ENCODE peak calls at places on chromosomes 13 and 19, in nine cellular contexts. F is upper lobe of right lung, Q is WERI-Rb-1, X is tibial nerve, V is fibroblast of the aortic adventitia, L is Peyer's patch, J is psoas muscle, G is keratinocyte, U is BJ. T is an unnamed sample.

GRCh38 chr19:39112338-39112890 is 13.2 kb upstream of the PAK4 start:
- DNase-seq in G (peak), X (no peak), F (no peak), U (no peak), V (no peak), J (no peak), Q (no peak), L (peak), T (no peak)

GRCh38 chr19:37309834-37310575 is 60.9 kb upstream of the ZNF527 start:
- DNase-seq in Q (peak), L (no peak), U (no peak), G (no peak), V (no peak), J (no peak), X (no peak), F (no peak), T (no peak)

GRCh38 chr13:21672811-21673591 is 2.1 kb downstream of the FGF9 start:
- DNase-seq in X (no peak), U (no peak), F (no peak), Q (no peak), G (no peak), J (no peak), L (no peak), V (no peak), T (no peak)

GRCh38 chr13:107866007-107866665 is 349.2 kb downstream of the LIG4 start:
- DNase-seq in F (peak), U (no peak), J (no peak), Q (peak), L (no peak), V (no peak), G (no peak), X (no peak), T (no peak)

GRCh38 chr13:93810264-93810663 is 583.7 kb downstream of the GPC6 start:
- DNase-seq in Q (no peak), X (no peak), G (no peak), F (no peak), L (no peak), V (no peak), J (no peak), U (no peak), T (no peak)

GRCh38 chr19:49921871-49922755 is 6.9 kb upstream of the ATF5 start:
- DNase-seq in G (no peak), U (peak), Q (no peak), V (peak), J (peak), X (no peak), F (no peak), L (no peak), T (no peak)

GRCh38 chr19:3818918-3819317 is 32.7 kb upstream of the MATK start:
- DNase-seq in U (no peak), G (no peak), F (no peak), J (no peak), Q (no peak), L (no peak), V (no peak), X (no peak), T (no peak)

GRCh38 chr13:72727417-72728289 is at the start of the genes BORA and MZT1:
- DNase-seq in L (peak), F (peak), Q (peak), J (peak), X (peak), V (peak), U (peak), G (peak), T (peak)

GRCh38 chr13:47126432-47126831 is 229.6 kb upstream of the HTR2A start:
- DNase-seq in L (no peak), G (no peak), Q (no peak), F (no peak), U (no peak), X (no peak), V (peak), J (no peak), T (no peak)

GRCh38 chr13:76634431-76635191 is 251.6 kb downstream of the KCTD12 start:
- DNase-seq in Q (no peak), G (no peak), V (no peak), J (no peak), X (no peak), F (no peak), U (no peak), L (no peak), T (no peak)

GRCh38 chr13:82976499-82976898 is 905.8 kb downstream of the SLITRK1 start:
- DNase-seq in V (peak), F (no peak), Q (no peak), J (no peak), X (no peak), G (no peak), L (no peak), U (no peak), T (no peak)

GRCh38 chr13:101398920-101399319 is 17.4 kb downstream of the NALCN start:
- DNase-seq in V (peak), F (no peak), G (no peak), Q (no peak), L (no peak), U (no peak), J (no peak), X (no peak), T (no peak)

GRCh38 chr19:15372891-15373301 is 6.7 kb downstream of the AKAP8 start:
- DNase-seq in U (no peak), F (no peak), G (no peak), Q (no peak), L (no peak), X (no peak), V (no peak), J (peak), T (no peak)

GRCh38 chr13:34654682-34655081 is 287.4 kb upstream of the NBEA start:
- DNase-seq in G (no peak), V (no peak), Q (no peak), U (no peak), X (no peak), J (no peak), F (no peak), L (no peak), T (no peak)

GRCh38 chr19:53977429-53977990 is 13.9 kb upstream of the CACNG6 start:
- DNase-seq in G (no peak), J (peak), L (peak), Q (peak), U (peak), X (peak), F (no peak), V (peak), T (peak)

GRCh38 chr19:53980553-53981407 is 10.7 kb upstream of the CACNG6 start:
- DNase-seq in V (peak), Q (peak), X (no peak), L (no peak), U (no peak), F (no peak), J (peak), G (no peak), T (no peak)

GRCh38 chr19:53981408-53981998 is 9.9 kb upstream of the CACNG6 start:
- DNase-seq in L (no peak), F (no peak), G (no peak), X (no peak), V (no peak), U (no peak), Q (no peak), J (no peak), T (no peak)

GRCh38 chr19:53977991-53978731 is 13.3 kb upstream of the CACNG6 start:
- DNase-seq in U (peak), J (peak), F (no peak), V (peak), X (no peak), L (peak), Q (peak), G (no peak), T (peak)

DNA sequence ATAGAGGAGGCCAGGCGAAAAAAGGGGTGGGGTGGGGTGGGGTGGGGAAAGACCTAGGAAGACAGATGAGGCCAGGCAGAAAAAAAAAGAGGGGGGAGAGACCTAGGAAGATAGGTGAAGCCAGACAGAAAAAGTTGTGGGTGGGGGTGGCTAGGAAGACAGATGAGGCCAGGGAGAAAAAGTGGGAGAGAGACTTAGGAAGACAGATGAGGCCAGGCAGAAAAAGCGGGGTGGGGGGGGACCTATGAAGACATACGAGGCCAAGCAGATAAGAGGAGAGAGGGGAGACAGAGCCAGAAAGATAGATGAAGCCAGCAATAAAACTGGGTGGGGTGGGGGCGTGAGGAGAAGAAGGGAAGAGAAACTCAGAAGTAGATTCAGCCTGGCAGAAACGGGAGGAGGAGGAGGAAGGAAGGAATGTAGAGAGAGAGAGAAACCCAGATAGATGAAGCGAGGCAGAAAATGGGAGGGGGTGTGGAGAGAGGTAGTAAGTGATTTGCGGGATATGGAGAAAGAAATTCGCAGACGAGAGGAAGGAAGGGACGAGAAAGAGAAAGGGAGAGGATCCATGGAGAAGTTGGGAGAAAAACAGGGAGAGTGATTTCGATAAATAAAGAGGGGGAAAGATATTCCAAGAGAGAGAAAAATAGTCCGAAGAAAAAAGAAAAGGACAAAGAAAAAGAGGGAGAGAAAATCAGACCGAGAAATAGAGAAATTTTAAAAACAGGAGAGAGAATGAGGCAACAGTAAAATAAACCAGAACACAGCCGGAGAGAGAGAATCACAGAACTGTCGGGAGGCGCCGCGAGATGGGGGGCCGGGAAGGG is 12.2 kb upstream of the CACNG6 start:
- DNase-seq in J (no peak), Q (no peak), U (no peak), G (no peak), L (no peak), X (no peak), F (no peak), V (no peak), T (no peak)
- H3K4me3 ChIP-seq in J (peak), Q (peak), U (peak), G (no peak), L (no peak), X (no peak), F (peak), V (peak), T (peak)

GRCh38 chr19:2500861-2501260 is 24.9 kb downstream of the GADD45B start:
- DNase-seq in X (no peak), F (no peak), Q (peak), V (peak), L (no peak), U (no peak), J (peak), G (no peak), T (no peak)
- TF ChIP-seq CTCF in X (no peak), F (no peak), Q (no peak), V (no peak), L (no peak), U (no peak), J (no peak), G (no peak), T (no peak)

GRCh38 chr13:30735025-30735967 is at the start of gene ALOX5AP:
- DNase-seq in L (peak), U (no peak), F (no peak), X (no peak), G (no peak), V (no peak), J (no peak), Q (no peak), T (no peak)

GRCh38 chr13:30736921-30737320 is 1.6 kb downstream of the ALOX5AP start:
- DNase-seq in L (no peak), V (no peak), U (no peak), F (no peak), Q (no peak), G (no peak), J (no peak), X (no peak), T (no peak)

GRCh38 chr13:30736461-30736860 is 1.1 kb downstream of the ALOX5AP start:
- DNase-seq in F (no peak), V (no peak), X (no peak), J (no peak), Q (no peak), L (no peak), G (no peak), U (no peak), T (no peak)

GRCh38 chr13:30731658-30732390 is 3.5 kb upstream of the ALOX5AP start:
- DNase-seq in L (no peak), U (no peak), Q (no peak), F (no peak), J (no peak), V (no peak), G (no peak), X (no peak), T (no peak)

GRCh38 chr13:30734434-30734833 is 909 bp upstream of the ALOX5AP start:
- DNase-seq in J (no peak), U (no peak), G (no peak), F (no peak), Q (no peak), X (no peak), L (no peak), V (peak), T (no peak)
- H3K4me3 ChIP-seq in J (no peak), U (no peak), G (no peak), F (no peak), Q (no peak), X (no peak), L (no peak), V (no peak), T (no peak)

GRCh38 chr13:109671919-109672318 is 114.5 kb downstream of the IRS2 start:
- DNase-seq in G (no peak), V (no peak), L (no peak), Q (no peak), U (no peak), F (no peak), X (no peak), J (no peak), T (no peak)
- TF ChIP-seq CTCF in G (no peak), V (no peak), L (no peak), Q (no peak), U (no peak), F (no peak), X (no peak), J (no peak), T (no peak)

DNA sequence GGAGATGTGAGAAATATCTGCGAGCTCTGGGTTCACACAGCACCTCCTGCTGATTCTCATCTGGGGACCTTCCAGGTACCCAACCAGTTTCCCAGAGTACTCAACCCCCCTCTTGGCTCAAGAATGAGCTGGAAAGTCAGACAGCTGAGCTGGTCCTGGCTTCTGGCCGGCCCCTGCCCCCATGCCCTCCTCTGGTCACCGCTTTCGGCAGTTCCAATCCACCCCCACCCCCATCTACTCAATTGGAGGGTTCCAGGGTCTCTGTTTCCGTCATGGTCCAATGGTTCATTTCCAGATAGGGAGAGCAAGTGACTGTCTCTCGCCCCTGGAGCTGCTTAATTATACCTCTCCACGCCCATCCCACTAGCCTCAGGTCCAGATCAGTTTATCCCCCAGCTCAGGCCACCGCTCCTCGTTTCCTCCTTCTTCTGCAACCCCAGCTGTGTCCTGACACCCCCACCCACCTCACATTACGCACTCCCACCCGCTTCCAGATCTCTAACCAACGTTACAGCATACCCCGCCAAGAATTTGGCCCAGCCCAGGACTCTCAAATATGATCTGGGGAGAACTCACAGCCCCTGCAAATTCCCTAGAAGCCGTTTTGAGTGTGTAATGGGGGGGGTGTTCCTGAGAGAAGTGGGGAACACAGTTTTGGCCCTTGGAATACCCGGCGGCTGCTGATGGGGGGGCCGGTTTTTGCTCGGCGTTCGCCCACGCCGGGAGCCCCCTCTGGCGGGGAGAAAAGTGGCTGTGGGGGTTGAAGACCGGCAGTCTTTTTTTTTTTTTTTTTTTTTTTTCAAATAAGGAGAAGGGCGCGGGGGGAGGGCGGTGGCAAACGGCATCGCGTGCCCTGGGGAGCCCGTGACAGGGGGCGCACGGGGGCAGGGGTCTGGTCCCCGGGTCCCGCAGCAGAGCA is 1.8 kb upstream of the PDE4A start:
- DNase-seq in J (no peak), L (no peak), Q (peak), U (no peak), F (no peak), G (no peak), V (peak), X (no peak), T (no peak)
- H3K4me3 ChIP-seq in J (peak), L (peak), Q (peak), U (peak), F (no peak), G (peak), V (no peak), X (no peak), T (peak)

GRCh38 chr19:44948763-44949374 is 3.0 kb downstream of the APOC2 start:
- DNase-seq in Q (no peak), J (no peak), F (no peak), G (no peak), U (no peak), X (no peak), L (no peak), V (no peak), T (no peak)
- TF ChIP-seq CTCF in Q (no peak), J (no peak), F (no peak), G (no peak), U (no peak), X (no peak), L (no peak), V (no peak), T (no peak)

GRCh38 chr13:51222510-51223283 is 499 bp downstream of the FAM124A start:
- DNase-seq in V (no peak), Q (peak), X (no peak), U (no peak), J (no peak), F (no peak), G (no peak), L (no peak), T (no peak)
- H3K4me3 ChIP-seq in V (peak), Q (peak), X (peak), U (peak), J (peak), F (peak), G (peak), L (peak), T (peak)

DNA sequence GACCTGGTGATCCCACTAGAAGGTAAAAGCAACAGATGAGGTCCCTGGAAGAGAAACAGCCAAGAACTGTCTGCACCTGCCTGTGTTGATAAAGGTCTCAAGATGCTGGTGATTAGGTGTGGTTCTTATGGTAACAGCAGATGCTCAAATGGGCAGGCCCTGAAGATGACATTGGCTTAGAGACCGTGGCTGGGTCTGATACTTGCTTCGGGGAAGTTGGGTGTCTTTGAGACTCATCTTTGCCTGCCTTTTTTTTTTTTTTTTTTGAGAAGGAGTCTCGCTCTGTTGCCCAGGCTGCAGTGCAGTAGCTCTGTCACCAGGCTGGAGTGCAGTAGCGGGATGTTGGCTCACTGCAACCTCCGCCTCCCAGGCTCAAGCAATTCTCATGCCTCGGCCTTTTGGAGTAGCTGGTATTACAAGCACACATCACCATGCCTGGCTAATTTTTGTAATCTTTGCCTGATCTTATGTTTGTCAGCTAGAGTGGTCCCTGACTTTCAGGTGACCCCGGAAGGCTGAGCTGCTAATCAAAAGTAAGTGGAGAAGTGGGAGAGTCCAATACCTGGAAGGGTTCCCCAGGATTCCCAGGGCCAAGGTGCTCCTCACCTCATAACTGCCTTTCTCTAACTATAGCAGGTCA is 7.9 kb downstream of the SLC25A23 start:
- DNase-seq in X (no peak), Q (no peak), G (no peak), F (no peak), U (no peak), L (no peak), J (no peak), V (no peak), T (no peak)
- TF ChIP-seq CTCF in X (no peak), Q (no peak), G (no peak), F (no peak), U (no peak), L (no peak), J (no peak), V (no peak), T (no peak)

GRCh38 chr19:13033244-13033643 is 38.0 kb downstream of the NFIX start:
- DNase-seq in F (no peak), L (no peak), J (no peak), X (no peak), U (no peak), V (no peak), G (no peak), Q (no peak), T (no peak)

GRCh38 chr19:13035820-13036365 is 40.6 kb downstream of the NFIX start:
- DNase-seq in G (no peak), L (no peak), U (no peak), J (no peak), Q (no peak), F (peak), X (no peak), V (no peak), T (no peak)

GRCh38 chr19:13032837-13033236 is 37.6 kb downstream of the NFIX start:
- DNase-seq in U (no peak), L (no peak), G (no peak), Q (no peak), J (no peak), F (no peak), X (no peak), V (no peak), T (no peak)

GRCh38 chr19:13033819-13034611 is 38.7 kb downstream of the NFIX start:
- DNase-seq in J (peak), U (no peak), X (no peak), L (peak), F (peak), V (peak), Q (peak), G (no peak), T (no peak)

DNA sequence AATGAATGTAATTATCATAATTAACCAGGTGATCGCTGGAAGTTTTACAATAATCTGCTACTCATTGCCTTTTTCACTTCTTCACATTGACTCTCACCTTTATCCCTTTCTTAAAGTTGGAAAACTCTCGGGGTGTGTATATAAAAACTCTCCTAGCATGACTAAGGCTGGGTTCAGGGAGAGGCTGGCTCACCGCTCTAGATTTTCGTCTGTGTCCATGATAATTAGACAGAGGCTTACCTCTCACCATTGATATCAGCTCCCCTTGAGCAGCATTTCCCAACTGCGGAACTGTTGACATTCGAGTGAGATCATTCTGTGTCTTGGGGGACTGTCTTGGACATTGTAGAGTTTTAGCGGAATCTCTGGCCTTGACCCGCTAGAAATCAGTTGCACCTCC is 39.4 kb downstream of the NFIX start:
- DNase-seq in X (no peak), G (no peak), U (no peak), L (no peak), F (no peak), V (peak), J (no peak), Q (no peak), T (no peak)
- H3K4me3 ChIP-seq in X (no peak), G (no peak), U (no peak), L (no peak), F (no peak), V (no peak), J (no peak), Q (no peak), T (no peak)

T was measured in AG04449.